ENCODE peak calls at places on chromosomes 12 and 14, in six cellular contexts. One of them, this sample, is unnamed.

GRCh38 chr14:77028384-77029246 is at the start of gene IRF2BPL:
- DNase-seq in AG10803: peak
- DNase-seq in nephron progenitor cell: peak
- DNase-seq in body of pancreas: peak
- DNase-seq in GM12864: peak
- DNase-seq in NB4: peak
- DNase-seq in this sample: peak

GRCh38 chr12:54683388-54683787 is 35.2 kb upstream of the DCD start:
- DNase-seq in AG10803: no peak
- DNase-seq in GM12864: no peak
- DNase-seq in body of pancreas: no peak
- DNase-seq in nephron progenitor cell: no peak
- DNase-seq in NB4: no peak
- DNase-seq in this sample: no peak

GRCh38 chr12:89225808-89226368 is 126.4 kb downstream of the DUSP6 start:
- DNase-seq in NB4: peak
- DNase-seq in body of pancreas: peak
- DNase-seq in AG10803: peak
- DNase-seq in nephron progenitor cell: no peak
- DNase-seq in GM12864: no peak
- DNase-seq in this sample: no peak

GRCh38 chr14:23141706-23142467 is 22.8 kb upstream of the CEBPE start:
- DNase-seq in NB4: no peak
- DNase-seq in body of pancreas: peak
- DNase-seq in nephron progenitor cell: no peak
- DNase-seq in GM12864: no peak
- DNase-seq in AG10803: peak
- DNase-seq in this sample: no peak

GRCh38 chr12:109525279-109525585 is 47.8 kb downstream of the UBE3B start:
- DNase-seq in AG10803: no peak
- DNase-seq in GM12864: no peak
- DNase-seq in NB4: no peak
- DNase-seq in nephron progenitor cell: no peak
- DNase-seq in body of pancreas: no peak
- DNase-seq in this sample: no peak

GRCh38 chr12:131795064-131795463 is 33.1 kb upstream of the MMP17 start:
- DNase-seq in GM12864: no peak
- DNase-seq in AG10803: no peak
- DNase-seq in nephron progenitor cell: no peak
- DNase-seq in NB4: no peak
- DNase-seq in body of pancreas: no peak
- DNase-seq in this sample: no peak

GRCh38 chr12:121857322-121858246 is 1.1 kb downstream of the HPD start:
- DNase-seq in AG10803: peak
- DNase-seq in nephron progenitor cell: peak
- DNase-seq in NB4: no peak
- DNase-seq in GM12864: no peak
- DNase-seq in body of pancreas: no peak
- DNase-seq in this sample: no peak

GRCh38 chr12:47717443-47718193 is 7.7 kb downstream of the ENDOU start:
- DNase-seq in body of pancreas: peak
- DNase-seq in GM12864: no peak
- DNase-seq in AG10803: peak
- DNase-seq in NB4: peak
- DNase-seq in nephron progenitor cell: peak
- DNase-seq in this sample: peak

GRCh38 chr12:65896743-65897142 is 72.5 kb downstream of the HMGA2 start:
- DNase-seq in nephron progenitor cell: no peak
- DNase-seq in body of pancreas: no peak
- DNase-seq in AG10803: no peak
- DNase-seq in NB4: no peak
- DNase-seq in GM12864: no peak
- DNase-seq in this sample: no peak

GRCh38 chr12:51395283-51396230 is 4.4 kb upstream of the GALNT6 start:
- DNase-seq in NB4: peak
- DNase-seq in body of pancreas: no peak
- DNase-seq in nephron progenitor cell: no peak
- DNase-seq in AG10803: no peak
- DNase-seq in GM12864: no peak
- DNase-seq in this sample: no peak

GRCh38 chr12:108468149-108468968 is 46.7 kb upstream of the FICD start:
- DNase-seq in body of pancreas: no peak
- DNase-seq in GM12864: no peak
- DNase-seq in nephron progenitor cell: peak
- DNase-seq in NB4: peak
- DNase-seq in AG10803: peak
- DNase-seq in this sample: no peak

GRCh38 chr14:71905031-71905430 is 27.2 kb upstream of the RGS6 start:
- DNase-seq in NB4: no peak
- DNase-seq in nephron progenitor cell: no peak
- DNase-seq in AG10803: no peak
- DNase-seq in body of pancreas: no peak
- DNase-seq in GM12864: no peak
- DNase-seq in this sample: no peak
- TF ChIP-seq CTCF in NB4: no peak
- TF ChIP-seq CTCF in nephron progenitor cell: no peak
- TF ChIP-seq CTCF in AG10803: no peak
- TF ChIP-seq CTCF in body of pancreas: no peak
- TF ChIP-seq CTCF in GM12864: no peak
- TF ChIP-seq CTCF in this sample: no peak

DNA sequence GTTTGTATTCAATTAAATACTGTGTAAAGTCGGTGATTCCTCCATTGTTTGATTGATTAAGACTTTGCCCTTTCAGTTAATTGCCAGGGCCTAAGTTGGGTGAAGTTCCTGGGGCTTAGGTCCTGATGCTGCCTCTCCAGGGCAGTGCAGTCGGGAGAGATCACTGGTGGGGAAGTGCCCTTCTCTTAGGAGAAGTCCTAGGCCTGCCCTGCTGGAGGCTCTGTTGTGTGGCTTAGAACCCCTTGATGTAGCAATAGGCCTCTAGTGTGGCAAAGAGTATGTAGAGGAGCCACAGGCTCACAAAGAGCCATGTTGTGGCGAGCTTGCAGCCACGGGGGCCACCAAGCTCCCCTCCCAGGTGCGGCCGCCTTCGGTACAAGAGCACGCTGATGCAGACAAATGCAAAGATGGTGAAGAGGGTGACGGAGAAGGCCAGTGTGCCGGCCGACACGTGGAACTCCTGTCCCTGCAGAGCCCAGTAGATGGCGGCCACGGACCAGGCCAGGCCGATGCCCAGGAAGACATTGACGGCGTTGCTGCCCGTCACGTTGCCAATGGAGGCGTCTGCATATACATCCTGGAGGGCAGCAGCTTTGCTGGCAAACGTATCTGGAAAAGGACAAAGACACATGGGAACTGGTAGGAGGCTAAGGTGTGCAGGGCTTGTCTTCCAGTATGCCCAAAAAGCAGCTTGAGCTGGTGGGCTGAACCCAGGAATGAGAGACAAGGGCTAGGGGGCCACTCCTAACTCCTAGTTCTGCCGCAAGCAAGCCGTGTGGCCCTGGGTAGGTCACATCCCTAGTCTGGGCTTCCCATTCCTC is 142.8 kb downstream of the SLC8A3 start:
- DNase-seq in NB4: peak
- DNase-seq in nephron progenitor cell: peak
- DNase-seq in GM12864: no peak
- DNase-seq in body of pancreas: peak
- DNase-seq in AG10803: peak
- DNase-seq in this sample: peak
- TF ChIP-seq CTCF in NB4: peak
- TF ChIP-seq CTCF in nephron progenitor cell: peak
- TF ChIP-seq CTCF in GM12864: peak
- TF ChIP-seq CTCF in body of pancreas: peak
- TF ChIP-seq CTCF in AG10803: peak
- TF ChIP-seq CTCF in this sample: peak

GRCh38 chr14:94819531-94819930 is 49.6 kb upstream of the GSC start:
- DNase-seq in AG10803: no peak
- DNase-seq in body of pancreas: no peak
- DNase-seq in NB4: no peak
- DNase-seq in nephron progenitor cell: no peak
- DNase-seq in GM12864: no peak
- DNase-seq in this sample: no peak

GRCh38 chr14:94821705-94822104 is 51.8 kb upstream of the GSC start:
- DNase-seq in nephron progenitor cell: no peak
- DNase-seq in GM12864: no peak
- DNase-seq in body of pancreas: no peak
- DNase-seq in AG10803: no peak
- DNase-seq in NB4: no peak
- DNase-seq in this sample: no peak

DNA sequence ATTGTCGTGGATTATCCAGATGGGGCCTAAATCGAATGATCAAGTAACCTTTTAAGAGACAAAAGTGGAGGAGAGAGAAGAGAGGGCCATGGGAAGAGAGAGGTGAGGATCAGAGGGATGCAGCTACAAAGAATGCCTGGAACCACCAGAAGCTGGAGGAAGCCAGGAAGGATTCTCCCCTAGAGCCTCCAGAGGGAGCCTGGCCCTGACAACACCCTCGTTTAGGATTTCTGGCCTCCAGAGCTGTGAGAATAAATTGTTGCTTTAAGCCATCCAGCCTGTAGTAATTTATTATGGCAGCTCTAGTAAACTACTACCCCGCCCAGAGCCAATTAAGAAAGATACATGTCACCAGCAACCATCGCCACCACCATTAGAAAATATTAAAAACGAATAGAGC is 46.2 kb upstream of the GSC start:
- DNase-seq in body of pancreas: no peak
- DNase-seq in GM12864: no peak
- DNase-seq in nephron progenitor cell: no peak
- DNase-seq in NB4: no peak
- DNase-seq in AG10803: peak
- DNase-seq in this sample: peak
- TF ChIP-seq CTCF in body of pancreas: peak
- TF ChIP-seq CTCF in GM12864: no peak
- TF ChIP-seq CTCF in nephron progenitor cell: no peak
- TF ChIP-seq CTCF in NB4: no peak
- TF ChIP-seq CTCF in AG10803: peak
- TF ChIP-seq CTCF in this sample: peak

DNA sequence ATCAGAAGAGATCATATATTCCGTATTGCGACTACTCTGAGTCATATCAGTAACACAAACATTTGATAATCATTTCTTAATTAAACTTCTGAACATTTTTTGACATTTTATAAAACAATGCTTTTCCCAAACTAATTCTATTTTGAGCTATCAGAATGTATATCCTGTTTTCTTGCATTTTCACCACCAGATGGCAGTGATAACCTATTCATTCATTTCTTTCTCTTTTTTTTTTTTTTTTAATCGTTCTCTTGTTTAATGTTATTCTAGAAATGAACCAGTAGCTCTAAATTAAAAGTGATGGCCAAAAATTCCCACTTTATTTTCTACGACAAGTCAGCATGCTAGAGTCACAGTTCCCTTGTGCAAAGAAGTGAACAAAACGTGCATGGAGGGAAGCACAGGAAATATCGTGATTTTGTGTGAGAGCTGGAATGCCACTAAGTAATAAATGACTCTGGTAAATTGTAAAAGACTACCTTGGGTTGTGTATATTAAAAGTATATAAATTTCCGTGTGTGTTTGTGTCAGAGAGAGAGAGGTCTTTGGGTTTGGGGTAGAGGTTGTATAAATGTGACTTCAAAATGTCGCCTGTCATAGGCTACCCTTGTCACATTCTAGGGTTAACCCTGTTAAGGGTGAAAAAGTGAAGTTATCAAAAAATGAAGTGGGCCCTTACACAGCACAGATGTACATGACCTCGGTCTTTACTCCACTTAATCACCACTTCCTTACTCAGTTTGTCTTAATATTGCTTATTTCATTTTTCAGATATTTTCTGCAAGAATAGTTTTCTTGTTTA is 40.4 kb upstream of the LDHB start:
- DNase-seq in AG10803: peak
- DNase-seq in nephron progenitor cell: no peak
- DNase-seq in NB4: peak
- DNase-seq in body of pancreas: no peak
- DNase-seq in GM12864: no peak
- DNase-seq in this sample: no peak
- TF ChIP-seq CTCF in AG10803: peak
- TF ChIP-seq CTCF in nephron progenitor cell: peak
- TF ChIP-seq CTCF in NB4: no peak
- TF ChIP-seq CTCF in body of pancreas: peak
- TF ChIP-seq CTCF in GM12864: peak
- TF ChIP-seq CTCF in this sample: no peak

GRCh38 chr12:123085730-123086487 is 65.0 kb downstream of the PITPNM2 start:
- DNase-seq in GM12864: no peak
- DNase-seq in AG10803: peak
- DNase-seq in nephron progenitor cell: no peak
- DNase-seq in NB4: peak
- DNase-seq in body of pancreas: peak
- DNase-seq in this sample: no peak
- TF ChIP-seq CTCF in GM12864: no peak
- TF ChIP-seq CTCF in AG10803: no peak
- TF ChIP-seq CTCF in nephron progenitor cell: no peak
- TF ChIP-seq CTCF in NB4: no peak
- TF ChIP-seq CTCF in body of pancreas: no peak
- TF ChIP-seq CTCF in this sample: no peak

This sample was measured in WERI-Rb-1.